ENCODE peak calls at places on chromosomes 5 and 9, in five cellular contexts. R is keratinocyte; C is PC-3; D is adipocyte; K is CD8-positive, alpha-beta T cell. O is an unnamed sample.

GRCh38 chr9:86354882-86355399 is 731 bp upstream of the TUT7 start:
- DNase-seq in R (no peak), C (no peak), D (no peak), K (no peak), O (no peak)

GRCh38 chr9:81690251-81690851 is 1.0 kb upstream of the TLE1 start:
- DNase-seq in R (peak; percentile 46), C (peak; percentile 89), D (peak; percentile 29), K (no peak), O (no peak)

GRCh38 chr9:31347082-31347617 is 1037.3 kb upstream of the ACO1 start:
- DNase-seq in R (no peak), C (no peak), D (peak; percentile 64), K (no peak), O (no peak)

GRCh38 chr5:35851282-35851681 is 5.4 kb upstream of the IL7R start:
- DNase-seq in R (no peak), C (peak; percentile 54), D (peak; percentile 66), K (no peak), O (no peak)

GRCh38 chr9:101849102-101849707 is 110.8 kb upstream of the GRIN3A start:
- DNase-seq in R (no peak), C (no peak), D (no peak), K (no peak), O (no peak)

GRCh38 chr5:151825445-151825844 is 53.7 kb downstream of the G3BP1 start:
- DNase-seq in R (no peak), C (peak; percentile 84), D (peak; percentile 89), K (no peak), O (peak; percentile 42)

GRCh38 chr5:65512170-65512937 is 30.6 kb upstream of the ADAMTS6 start:
- DNase-seq in R (no peak), C (peak; percentile 41), D (no peak), K (no peak), O (peak; percentile 37)

GRCh38 chr5:61030163-61030482 is 85.1 kb downstream of the NDUFAF2 start:
- DNase-seq in R (no peak), C (no peak), D (peak; percentile 77), K (no peak), O (no peak)

GRCh38 chr5:119290161-119290569 is 65.7 kb upstream of the TNFAIP8 start:
- DNase-seq in R (no peak), C (no peak), D (no peak), K (no peak), O (no peak)

GRCh38 chr5:135039526-135040296 is 5.7 kb upstream of the PITX1 start:
- DNase-seq in R (no peak), C (no peak), D (peak; percentile 78), K (no peak), O (no peak)

GRCh38 chr9:79360387-79361347 is 211.1 kb upstream of the TLE4 start:
- DNase-seq in R (no peak), C (peak; percentile 27), D (peak; percentile 49), K (no peak), O (no peak)

GRCh38 chr9:98321269-98321668 is 65.8 kb upstream of the TBC1D2 start:
- DNase-seq in R (no peak), C (no peak), D (no peak), K (no peak), O (no peak)

GRCh38 chr9:109101202-109101595 is 18.5 kb downstream of the TMEM245 start:
- DNase-seq in R (no peak), C (no peak), D (no peak), K (no peak), O (no peak)

GRCh38 chr9:132008871-132009812 is 70.5 kb downstream of the MED27 start:
- DNase-seq in R (no peak), C (peak; percentile 78), D (no peak), K (no peak), O (no peak)

GRCh38 chr5:133113331-133114061 is 61.7 kb downstream of the HSPA4 start:
- DNase-seq in R (no peak), C (no peak), D (peak; percentile 42), K (no peak), O (peak; percentile 16)

GRCh38 chr9:71911908-71912325 is 478 bp downstream of the C9orf85 start:
- DNase-seq in R (no peak), C (no peak), D (peak; percentile 77), K (no peak), O (no peak)

GRCh38 chr9:96219615-96220257 is 82.2 kb downstream of the HSD17B3 start:
- DNase-seq in R (no peak), C (no peak), D (peak; percentile 34), K (no peak), O (no peak)

GRCh38 chr9:128523199-128523925 is 18.8 kb downstream of the GLE1 start:
- DNase-seq in R (no peak), C (no peak), D (peak; percentile 42), K (no peak), O (peak; percentile 67)

GRCh38 chr5:32538031-32538547 is 47.3 kb upstream of the SUB1 start:
- DNase-seq in R (no peak), C (no peak), D (no peak), K (no peak), O (no peak)

GRCh38 chr5:12023614-12024241 is 119.5 kb upstream of the CTNND2 start:
- DNase-seq in R (no peak), C (peak; percentile 93), D (peak; percentile 59), K (no peak), O (no peak)

GRCh38 chr5:147750065-147750464 is 32.5 kb downstream of the JAKMIP2 start:
- DNase-seq in R (no peak), C (no peak), D (no peak), K (no peak), O (no peak)

GRCh38 chr9:33867747-33868429 is 50.9 kb downstream of the UBE2R2 start:
- DNase-seq in R (no peak), C (no peak), D (peak; percentile 60), K (no peak), O (no peak)

GRCh38 chr9:15373201-15373530 is 49.5 kb upstream of the SNAPC3 start:
- DNase-seq in R (no peak), C (no peak), D (peak; percentile 80), K (no peak), O (peak; percentile 92)

GRCh38 chr9:36877239-36877638 is 156.8 kb downstream of the PAX5 start:
- DNase-seq in R (no peak), C (no peak), D (no peak), K (no peak), O (no peak)

GRCh38 chr9:98263482-98264357 is 8.3 kb upstream of the TBC1D2 start:
- DNase-seq in R (no peak), C (peak; percentile 79), D (peak; percentile 93), K (peak; percentile 70), O (peak; percentile 61)

GRCh38 chr9:86993830-86994229 is 46.5 kb upstream of the GAS1 start:
- DNase-seq in R (no peak), C (no peak), D (no peak), K (no peak), O (no peak)

GRCh38 chr5:108222011-108222410 is 159.9 kb downstream of the FBXL17 start:
- DNase-seq in R (no peak), C (no peak), D (no peak), K (no peak), O (no peak)

GRCh38 chr5:76292923-76293322 is 110.2 kb upstream of the IQGAP2 start:
- DNase-seq in R (no peak), C (no peak), D (no peak), K (no peak), O (no peak)

DNA sequence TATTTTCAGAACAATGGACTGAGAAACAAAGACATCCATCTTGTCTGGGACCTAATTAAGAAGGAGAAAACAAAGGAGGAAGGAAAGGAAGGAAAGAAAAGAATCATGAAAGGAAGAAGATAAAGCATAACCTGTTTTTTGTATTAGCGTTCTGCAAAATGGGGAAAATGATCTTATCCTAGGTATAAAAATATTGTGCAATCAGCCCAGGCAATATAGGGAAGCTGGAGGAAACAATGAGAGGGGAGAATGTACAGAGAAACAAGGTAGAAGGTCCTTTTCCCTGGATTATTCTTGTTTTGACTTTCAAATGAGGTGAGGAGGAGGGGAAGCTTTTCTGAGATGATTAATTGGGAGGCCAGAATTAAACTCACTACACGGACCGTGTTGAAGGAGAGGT is 177.9 kb downstream of the COX7C start:
- DNase-seq in R (no peak), C (no peak), D (no peak), K (no peak), O (no peak)
- H3K27me3 ChIP-seq in R (no peaks in the 10 kb centered on the region), C (no peaks in the 10 kb centered on the region), D (no peaks in the 10 kb centered on the region), K (no peaks in the 10 kb centered on the region), O (no peaks in the 10 kb centered on the region)

DNA sequence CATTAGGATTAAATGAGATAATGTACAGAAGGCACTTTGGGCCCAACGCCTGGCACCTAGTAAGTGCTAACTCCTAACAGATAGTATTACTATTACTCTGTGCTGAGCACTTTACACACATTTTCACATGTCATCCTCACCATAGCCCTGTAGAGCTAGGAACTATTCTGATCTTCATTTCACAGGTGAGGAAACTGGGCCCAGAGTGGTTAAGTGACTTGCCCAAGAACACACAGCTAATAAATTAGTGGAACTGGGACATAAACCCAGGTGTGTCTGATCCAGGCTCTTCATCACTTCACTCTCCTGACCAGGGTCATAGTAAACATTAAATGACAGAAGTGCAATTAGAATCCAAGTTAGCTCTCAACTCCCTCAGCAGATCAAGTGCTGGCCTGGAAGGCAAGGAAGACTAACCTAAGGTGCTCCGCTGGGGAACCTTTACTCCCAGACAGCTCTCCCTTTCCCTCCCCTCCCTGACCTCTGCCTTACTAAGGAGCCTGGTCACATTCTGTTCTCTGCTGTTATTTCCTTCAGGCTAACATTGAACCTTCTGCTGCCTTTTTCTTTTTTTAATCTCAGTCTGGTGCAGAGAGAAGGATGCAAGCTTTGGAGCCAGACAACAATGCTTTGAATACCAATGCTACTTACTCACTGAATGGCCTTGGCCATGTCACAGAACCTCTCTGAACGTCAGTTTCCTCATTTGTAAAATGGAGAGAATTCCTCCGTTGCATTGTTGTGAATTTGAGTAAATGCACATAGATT is 4.1 kb upstream of the ADRA1B start:
- DNase-seq in R (no peak), C (peak; percentile 67), D (peak; percentile 85), K (no peak), O (no peak)
- H3K27me3 ChIP-seq in R (no peaks in the 10 kb centered on the region), C (no peaks in the 10 kb centered on the region), D (no peaks in the 10 kb centered on the region), K (peaks cover 7% of the 10 kb centered on the region), O (no peaks in the 10 kb centered on the region)

GRCh38 chr5:2302169-2302568 is 419.4 kb upstream of the IRX4 start:
- DNase-seq in R (no peak), C (no peak), D (no peak), K (no peak), O (no peak)

GRCh38 chr5:2298746-2299145 is 416.0 kb upstream of the IRX4 start:
- DNase-seq in R (no peak), C (no peak), D (no peak), K (no peak), O (no peak)

GRCh38 chr5:2300861-2301610 is 418.3 kb upstream of the IRX4 start:
- DNase-seq in R (no peak), C (no peak), D (no peak), K (no peak), O (no peak)

GRCh38 chr5:2299388-2300220 is 416.9 kb upstream of the IRX4 start:
- DNase-seq in R (no peak), C (no peak), D (no peak), K (no peak), O (no peak)

DNA sequence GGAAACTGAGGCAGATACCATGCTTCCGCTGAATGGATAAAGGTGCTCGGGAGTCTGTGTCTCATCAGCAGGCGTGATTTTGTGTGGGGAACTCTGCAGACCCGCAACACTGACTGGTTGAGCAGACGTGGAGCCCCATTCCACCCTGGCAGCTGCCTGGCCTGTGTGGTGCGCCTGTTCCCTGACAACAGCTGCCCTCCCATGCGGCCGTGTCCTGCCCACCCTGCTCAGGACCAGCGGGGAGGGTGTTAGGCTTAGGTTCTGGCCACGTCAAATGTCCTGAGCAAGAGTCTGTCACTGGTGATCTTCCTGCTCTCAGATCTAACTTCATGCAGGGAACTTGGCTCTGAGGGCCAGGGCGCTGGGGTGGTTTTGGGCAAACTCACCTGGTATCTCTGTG is 417.7 kb upstream of the IRX4 start:
- DNase-seq in R (no peak), C (no peak), D (no peak), K (no peak), O (no peak)
- H3K27me3 ChIP-seq in R (no peaks in the 10 kb centered on the region), C (peaks cover 49% of the 10 kb centered on the region), D (no peaks in the 10 kb centered on the region), K (no peaks in the 10 kb centered on the region), O (no peaks in the 10 kb centered on the region)

GRCh38 chr5:174722500-174722899 is 1.9 kb upstream of the MSX2 start:
- DNase-seq in R (no peak), C (no peak), D (no peak), K (no peak), O (no peak)
- H3K27me3 ChIP-seq in R (peaks cover 45% of the 10 kb centered on the region), C (peaks cover 29% of the 10 kb centered on the region), D (peaks cover 71% of the 10 kb centered on the region), K (peaks cover 23% of the 10 kb centered on the region), O (peaks cover 65% of the 10 kb centered on the region)

O was measured in AG04450.